ENCODE peak calls at places on chromosomes 5 and 9, in ten cellular contexts. One of them, this sample, is unnamed.

GRCh38 chr5:119860463-119860862 is 231.1 kb downstream of the FAM170A start:
- DNase-seq in kidney tubule cell: no peak
- DNase-seq in upper lobe of left lung: no peak
- DNase-seq in 8988T: no peak
- DNase-seq in germinal center: no peak
- DNase-seq in choroid plexus epithelial cell: no peak
- DNase-seq in stimulated activated CD8-positive, alpha-beta memory T cell treated with anti-CD3 and anti-CD28 coated beads, Interleukin-4, amount 100 ng/mL, for 1 hour: no peak
- DNase-seq in ACHN: no peak
- DNase-seq in mesothelial cell of epicardium: no peak
- DNase-seq in activated gamma-delta T cell treated with Interleukin-2 at 50 U/mL for 16 hours: no peak
- DNase-seq in this sample: no peak

GRCh38 chr5:146001544-146002185 is 65.3 kb downstream of the SH3RF2 start:
- DNase-seq in kidney tubule cell: peak; percentile 81
- DNase-seq in upper lobe of left lung: no peak
- DNase-seq in 8988T: no peak
- DNase-seq in germinal center: no peak
- DNase-seq in choroid plexus epithelial cell: no peak
- DNase-seq in stimulated activated CD8-positive, alpha-beta memory T cell treated with anti-CD3 and anti-CD28 coated beads, Interleukin-4, amount 100 ng/mL, for 1 hour: no peak
- DNase-seq in ACHN: no peak
- DNase-seq in mesothelial cell of epicardium: no peak
- DNase-seq in activated gamma-delta T cell treated with Interleukin-2 at 50 U/mL for 16 hours: no peak
- DNase-seq in this sample: peak; percentile 45

GRCh38 chr9:93324191-93324834 is 127.2 kb upstream of the FAM120A start:
- DNase-seq in kidney tubule cell: no peak
- DNase-seq in upper lobe of left lung: no peak
- DNase-seq in 8988T: no peak
- DNase-seq in germinal center: no peak
- DNase-seq in choroid plexus epithelial cell: no peak
- DNase-seq in stimulated activated CD8-positive, alpha-beta memory T cell treated with anti-CD3 and anti-CD28 coated beads, Interleukin-4, amount 100 ng/mL, for 1 hour: no peak
- DNase-seq in ACHN: no peak
- DNase-seq in mesothelial cell of epicardium: no peak
- DNase-seq in activated gamma-delta T cell treated with Interleukin-2 at 50 U/mL for 16 hours: no peak
- DNase-seq in this sample: no peak

GRCh38 chr9:113380869-113381378 is 4.1 kb upstream of the HDHD3 start:
- DNase-seq in kidney tubule cell: no peak
- DNase-seq in upper lobe of left lung: no peak
- DNase-seq in 8988T: no peak
- DNase-seq in germinal center: no peak
- DNase-seq in choroid plexus epithelial cell: no peak
- DNase-seq in stimulated activated CD8-positive, alpha-beta memory T cell treated with anti-CD3 and anti-CD28 coated beads, Interleukin-4, amount 100 ng/mL, for 1 hour: no peak
- DNase-seq in ACHN: no peak
- DNase-seq in mesothelial cell of epicardium: no peak
- DNase-seq in activated gamma-delta T cell treated with Interleukin-2 at 50 U/mL for 16 hours: no peak
- DNase-seq in this sample: no peak

GRCh38 chr5:171629221-171630005 is 156.2 kb upstream of the SMIM23 start:
- DNase-seq in kidney tubule cell: no peak
- DNase-seq in upper lobe of left lung: no peak
- DNase-seq in 8988T: no peak
- DNase-seq in germinal center: no peak
- DNase-seq in choroid plexus epithelial cell: peak; percentile 46
- DNase-seq in stimulated activated CD8-positive, alpha-beta memory T cell treated with anti-CD3 and anti-CD28 coated beads, Interleukin-4, amount 100 ng/mL, for 1 hour: no peak
- DNase-seq in ACHN: peak; percentile 3
- DNase-seq in mesothelial cell of epicardium: no peak
- DNase-seq in activated gamma-delta T cell treated with Interleukin-2 at 50 U/mL for 16 hours: no peak
- DNase-seq in this sample: peak; percentile 21

GRCh38 chr5:77177576-77177975 is 32.9 kb upstream of the PDE8B start:
- DNase-seq in kidney tubule cell: no peak
- DNase-seq in upper lobe of left lung: no peak
- DNase-seq in 8988T: no peak
- DNase-seq in germinal center: no peak
- DNase-seq in choroid plexus epithelial cell: no peak
- DNase-seq in stimulated activated CD8-positive, alpha-beta memory T cell treated with anti-CD3 and anti-CD28 coated beads, Interleukin-4, amount 100 ng/mL, for 1 hour: no peak
- DNase-seq in ACHN: no peak
- DNase-seq in mesothelial cell of epicardium: no peak
- DNase-seq in activated gamma-delta T cell treated with Interleukin-2 at 50 U/mL for 16 hours: no peak
- DNase-seq in this sample: no peak

GRCh38 chr5:149007174-149007573 is 55.7 kb downstream of the SH3TC2 start:
- DNase-seq in kidney tubule cell: no peak
- DNase-seq in upper lobe of left lung: no peak
- DNase-seq in 8988T: no peak
- DNase-seq in germinal center: no peak
- DNase-seq in choroid plexus epithelial cell: peak; percentile 41
- DNase-seq in stimulated activated CD8-positive, alpha-beta memory T cell treated with anti-CD3 and anti-CD28 coated beads, Interleukin-4, amount 100 ng/mL, for 1 hour: no peak
- DNase-seq in ACHN: no peak
- DNase-seq in mesothelial cell of epicardium: no peak
- DNase-seq in activated gamma-delta T cell treated with Interleukin-2 at 50 U/mL for 16 hours: no peak
- DNase-seq in this sample: peak; percentile 62

GRCh38 chr5:14257995-14258403 is 114.9 kb downstream of the TRIO start:
- DNase-seq in kidney tubule cell: no peak
- DNase-seq in upper lobe of left lung: no peak
- DNase-seq in 8988T: peak; percentile 51
- DNase-seq in germinal center: no peak
- DNase-seq in choroid plexus epithelial cell: no peak
- DNase-seq in stimulated activated CD8-positive, alpha-beta memory T cell treated with anti-CD3 and anti-CD28 coated beads, Interleukin-4, amount 100 ng/mL, for 1 hour: no peak
- DNase-seq in ACHN: no peak
- DNase-seq in mesothelial cell of epicardium: no peak
- DNase-seq in activated gamma-delta T cell treated with Interleukin-2 at 50 U/mL for 16 hours: no peak
- DNase-seq in this sample: no peak

GRCh38 chr5:36363101-36363500 is 61.4 kb upstream of the RANBP3L start:
- DNase-seq in kidney tubule cell: peak; percentile 84
- DNase-seq in upper lobe of left lung: no peak
- DNase-seq in 8988T: no peak
- DNase-seq in germinal center: no peak
- DNase-seq in choroid plexus epithelial cell: peak; percentile 75
- DNase-seq in stimulated activated CD8-positive, alpha-beta memory T cell treated with anti-CD3 and anti-CD28 coated beads, Interleukin-4, amount 100 ng/mL, for 1 hour: no peak
- DNase-seq in ACHN: peak; percentile 26
- DNase-seq in mesothelial cell of epicardium: no peak
- DNase-seq in activated gamma-delta T cell treated with Interleukin-2 at 50 U/mL for 16 hours: no peak
- DNase-seq in this sample: peak; percentile 82

GRCh38 chr5:7856855-7857254 is 5.9 kb upstream of the CFAP90 start:
- DNase-seq in kidney tubule cell: peak; percentile 64
- DNase-seq in upper lobe of left lung: no peak
- DNase-seq in 8988T: no peak
- DNase-seq in germinal center: no peak
- DNase-seq in choroid plexus epithelial cell: peak; percentile 79
- DNase-seq in stimulated activated CD8-positive, alpha-beta memory T cell treated with anti-CD3 and anti-CD28 coated beads, Interleukin-4, amount 100 ng/mL, for 1 hour: no peak
- DNase-seq in ACHN: peak; percentile 55
- DNase-seq in mesothelial cell of epicardium: no peak
- DNase-seq in activated gamma-delta T cell treated with Interleukin-2 at 50 U/mL for 16 hours: no peak
- DNase-seq in this sample: peak; percentile 53

GRCh38 chr5:34584165-34584564 is 72.0 kb upstream of the RAI14 start:
- DNase-seq in kidney tubule cell: no peak
- DNase-seq in upper lobe of left lung: no peak
- DNase-seq in 8988T: no peak
- DNase-seq in germinal center: no peak
- DNase-seq in choroid plexus epithelial cell: no peak
- DNase-seq in stimulated activated CD8-positive, alpha-beta memory T cell treated with anti-CD3 and anti-CD28 coated beads, Interleukin-4, amount 100 ng/mL, for 1 hour: no peak
- DNase-seq in ACHN: no peak
- DNase-seq in mesothelial cell of epicardium: no peak
- DNase-seq in activated gamma-delta T cell treated with Interleukin-2 at 50 U/mL for 16 hours: no peak
- DNase-seq in this sample: no peak

GRCh38 chr9:117487555-117488175 is 72.8 kb upstream of the ASTN2 start:
- DNase-seq in kidney tubule cell: peak; percentile 78
- DNase-seq in upper lobe of left lung: peak; percentile 84
- DNase-seq in 8988T: peak; percentile 14
- DNase-seq in germinal center: peak; percentile 65
- DNase-seq in choroid plexus epithelial cell: peak; percentile 66
- DNase-seq in stimulated activated CD8-positive, alpha-beta memory T cell treated with anti-CD3 and anti-CD28 coated beads, Interleukin-4, amount 100 ng/mL, for 1 hour: no peak
- DNase-seq in ACHN: peak; percentile 76
- DNase-seq in mesothelial cell of epicardium: peak; percentile 57
- DNase-seq in activated gamma-delta T cell treated with Interleukin-2 at 50 U/mL for 16 hours: no peak
- DNase-seq in this sample: no peak

GRCh38 chr5:125510651-125511050 is 764.2 kb upstream of the ZNF608 start:
- DNase-seq in kidney tubule cell: no peak
- DNase-seq in upper lobe of left lung: no peak
- DNase-seq in 8988T: no peak
- DNase-seq in germinal center: no peak
- DNase-seq in choroid plexus epithelial cell: no peak
- DNase-seq in stimulated activated CD8-positive, alpha-beta memory T cell treated with anti-CD3 and anti-CD28 coated beads, Interleukin-4, amount 100 ng/mL, for 1 hour: no peak
- DNase-seq in ACHN: no peak
- DNase-seq in mesothelial cell of epicardium: no peak
- DNase-seq in activated gamma-delta T cell treated with Interleukin-2 at 50 U/mL for 16 hours: no peak
- DNase-seq in this sample: peak; percentile 27

GRCh38 chr5:24623018-24623417 is 21.8 kb downstream of the CDH10 start:
- DNase-seq in kidney tubule cell: no peak
- DNase-seq in upper lobe of left lung: no peak
- DNase-seq in 8988T: no peak
- DNase-seq in germinal center: no peak
- DNase-seq in choroid plexus epithelial cell: no peak
- DNase-seq in stimulated activated CD8-positive, alpha-beta memory T cell treated with anti-CD3 and anti-CD28 coated beads, Interleukin-4, amount 100 ng/mL, for 1 hour: no peak
- DNase-seq in ACHN: no peak
- DNase-seq in mesothelial cell of epicardium: no peak
- DNase-seq in activated gamma-delta T cell treated with Interleukin-2 at 50 U/mL for 16 hours: no peak
- DNase-seq in this sample: no peak

GRCh38 chr5:170221319-170221718 is 11.5 kb upstream of the C5orf58 start:
- DNase-seq in kidney tubule cell: no peak
- DNase-seq in upper lobe of left lung: no peak
- DNase-seq in 8988T: no peak
- DNase-seq in germinal center: no peak
- DNase-seq in choroid plexus epithelial cell: peak; percentile 16
- DNase-seq in stimulated activated CD8-positive, alpha-beta memory T cell treated with anti-CD3 and anti-CD28 coated beads, Interleukin-4, amount 100 ng/mL, for 1 hour: no peak
- DNase-seq in ACHN: no peak
- DNase-seq in mesothelial cell of epicardium: no peak
- DNase-seq in activated gamma-delta T cell treated with Interleukin-2 at 50 U/mL for 16 hours: no peak
- DNase-seq in this sample: peak; percentile 10

GRCh38 chr9:36721846-36722588 is 149.3 kb downstream of the MELK start:
- DNase-seq in kidney tubule cell: no peak
- DNase-seq in upper lobe of left lung: no peak
- DNase-seq in 8988T: no peak
- DNase-seq in germinal center: no peak
- DNase-seq in choroid plexus epithelial cell: peak; percentile 52
- DNase-seq in stimulated activated CD8-positive, alpha-beta memory T cell treated with anti-CD3 and anti-CD28 coated beads, Interleukin-4, amount 100 ng/mL, for 1 hour: no peak
- DNase-seq in ACHN: no peak
- DNase-seq in mesothelial cell of epicardium: peak; percentile 55
- DNase-seq in activated gamma-delta T cell treated with Interleukin-2 at 50 U/mL for 16 hours: no peak
- DNase-seq in this sample: no peak

GRCh38 chr5:150461231-150461630 is 11.7 kb upstream of the RPS14 start:
- DNase-seq in kidney tubule cell: no peak
- DNase-seq in upper lobe of left lung: no peak
- DNase-seq in 8988T: no peak
- DNase-seq in germinal center: peak; percentile 85
- DNase-seq in choroid plexus epithelial cell: no peak
- DNase-seq in stimulated activated CD8-positive, alpha-beta memory T cell treated with anti-CD3 and anti-CD28 coated beads, Interleukin-4, amount 100 ng/mL, for 1 hour: no peak
- DNase-seq in ACHN: no peak
- DNase-seq in mesothelial cell of epicardium: no peak
- DNase-seq in activated gamma-delta T cell treated with Interleukin-2 at 50 U/mL for 16 hours: no peak
- DNase-seq in this sample: no peak

GRCh38 chr5:87277279-87277835 is 9.7 kb downstream of the RASA1 start:
- DNase-seq in kidney tubule cell: no peak
- DNase-seq in upper lobe of left lung: no peak
- DNase-seq in 8988T: no peak
- DNase-seq in germinal center: no peak
- DNase-seq in choroid plexus epithelial cell: peak; percentile 35
- DNase-seq in stimulated activated CD8-positive, alpha-beta memory T cell treated with anti-CD3 and anti-CD28 coated beads, Interleukin-4, amount 100 ng/mL, for 1 hour: no peak
- DNase-seq in ACHN: no peak
- DNase-seq in mesothelial cell of epicardium: no peak
- DNase-seq in activated gamma-delta T cell treated with Interleukin-2 at 50 U/mL for 16 hours: no peak
- DNase-seq in this sample: peak; percentile 26

GRCh38 chr5:57791875-57792274 is 309.3 kb upstream of the ACTBL2 start:
- DNase-seq in kidney tubule cell: no peak
- DNase-seq in upper lobe of left lung: no peak
- DNase-seq in 8988T: no peak
- DNase-seq in germinal center: no peak
- DNase-seq in choroid plexus epithelial cell: no peak
- DNase-seq in stimulated activated CD8-positive, alpha-beta memory T cell treated with anti-CD3 and anti-CD28 coated beads, Interleukin-4, amount 100 ng/mL, for 1 hour: no peak
- DNase-seq in ACHN: no peak
- DNase-seq in mesothelial cell of epicardium: no peak
- DNase-seq in activated gamma-delta T cell treated with Interleukin-2 at 50 U/mL for 16 hours: no peak
- DNase-seq in this sample: no peak

GRCh38 chr5:107359033-107359915 is 311.5 kb downstream of the EFNA5 start:
- DNase-seq in kidney tubule cell: peak; percentile 17
- DNase-seq in upper lobe of left lung: no peak
- DNase-seq in 8988T: no peak
- DNase-seq in germinal center: no peak
- DNase-seq in choroid plexus epithelial cell: peak; percentile 72
- DNase-seq in stimulated activated CD8-positive, alpha-beta memory T cell treated with anti-CD3 and anti-CD28 coated beads, Interleukin-4, amount 100 ng/mL, for 1 hour: no peak
- DNase-seq in ACHN: peak; percentile 10
- DNase-seq in mesothelial cell of epicardium: no peak
- DNase-seq in activated gamma-delta T cell treated with Interleukin-2 at 50 U/mL for 16 hours: no peak
- DNase-seq in this sample: peak; percentile 80

GRCh38 chr5:159971038-159971437 is 37.9 kb upstream of the TTC1 start:
- DNase-seq in kidney tubule cell: peak; percentile 52
- DNase-seq in upper lobe of left lung: no peak
- DNase-seq in 8988T: peak; percentile 54
- DNase-seq in germinal center: no peak
- DNase-seq in choroid plexus epithelial cell: peak; percentile 77
- DNase-seq in stimulated activated CD8-positive, alpha-beta memory T cell treated with anti-CD3 and anti-CD28 coated beads, Interleukin-4, amount 100 ng/mL, for 1 hour: no peak
- DNase-seq in ACHN: peak; percentile 35
- DNase-seq in mesothelial cell of epicardium: no peak
- DNase-seq in activated gamma-delta T cell treated with Interleukin-2 at 50 U/mL for 16 hours: no peak
- DNase-seq in this sample: peak; percentile 54

GRCh38 chr5:178307266-178308045 is 74.9 kb upstream of the PHYKPL start:
- DNase-seq in kidney tubule cell: no peak
- DNase-seq in upper lobe of left lung: no peak
- DNase-seq in 8988T: no peak
- DNase-seq in germinal center: no peak
- DNase-seq in choroid plexus epithelial cell: no peak
- DNase-seq in stimulated activated CD8-positive, alpha-beta memory T cell treated with anti-CD3 and anti-CD28 coated beads, Interleukin-4, amount 100 ng/mL, for 1 hour: no peak
- DNase-seq in ACHN: no peak
- DNase-seq in mesothelial cell of epicardium: peak; percentile 20
- DNase-seq in activated gamma-delta T cell treated with Interleukin-2 at 50 U/mL for 16 hours: no peak
- DNase-seq in this sample: no peak

GRCh38 chr9:21812945-21813568 is 10.6 kb downstream of the MTAP start:
- DNase-seq in kidney tubule cell: peak; percentile 83
- DNase-seq in upper lobe of left lung: no peak
- DNase-seq in 8988T: no peak
- DNase-seq in germinal center: peak; percentile 56
- DNase-seq in choroid plexus epithelial cell: peak; percentile 83
- DNase-seq in stimulated activated CD8-positive, alpha-beta memory T cell treated with anti-CD3 and anti-CD28 coated beads, Interleukin-4, amount 100 ng/mL, for 1 hour: peak; percentile 43
- DNase-seq in ACHN: no peak
- DNase-seq in mesothelial cell of epicardium: no peak
- DNase-seq in activated gamma-delta T cell treated with Interleukin-2 at 50 U/mL for 16 hours: peak; percentile 55
- DNase-seq in this sample: peak; percentile 63

GRCh38 chr5:126446498-126447224 is 23.5 kb downstream of the GRAMD2B start:
- DNase-seq in kidney tubule cell: peak; percentile 95
- DNase-seq in upper lobe of left lung: no peak
- DNase-seq in 8988T: no peak
- DNase-seq in germinal center: no peak
- DNase-seq in choroid plexus epithelial cell: peak; percentile 75
- DNase-seq in stimulated activated CD8-positive, alpha-beta memory T cell treated with anti-CD3 and anti-CD28 coated beads, Interleukin-4, amount 100 ng/mL, for 1 hour: no peak
- DNase-seq in ACHN: peak; percentile 26
- DNase-seq in mesothelial cell of epicardium: no peak
- DNase-seq in activated gamma-delta T cell treated with Interleukin-2 at 50 U/mL for 16 hours: no peak
- DNase-seq in this sample: peak; percentile 88

GRCh38 chr5:160262665-160263064 is 33.4 kb downstream of the FABP6 start:
- DNase-seq in kidney tubule cell: no peak
- DNase-seq in upper lobe of left lung: no peak
- DNase-seq in 8988T: no peak
- DNase-seq in germinal center: no peak
- DNase-seq in choroid plexus epithelial cell: no peak
- DNase-seq in stimulated activated CD8-positive, alpha-beta memory T cell treated with anti-CD3 and anti-CD28 coated beads, Interleukin-4, amount 100 ng/mL, for 1 hour: no peak
- DNase-seq in ACHN: no peak
- DNase-seq in mesothelial cell of epicardium: no peak
- DNase-seq in activated gamma-delta T cell treated with Interleukin-2 at 50 U/mL for 16 hours: no peak
- DNase-seq in this sample: no peak

GRCh38 chr9:133342570-133342969 is 5.4 kb downstream of the MED22 start:
- DNase-seq in kidney tubule cell: no peak
- DNase-seq in upper lobe of left lung: peak; percentile 53
- DNase-seq in 8988T: peak; percentile 59
- DNase-seq in germinal center: no peak
- DNase-seq in choroid plexus epithelial cell: no peak
- DNase-seq in stimulated activated CD8-positive, alpha-beta memory T cell treated with anti-CD3 and anti-CD28 coated beads, Interleukin-4, amount 100 ng/mL, for 1 hour: no peak
- DNase-seq in ACHN: no peak
- DNase-seq in mesothelial cell of epicardium: no peak
- DNase-seq in activated gamma-delta T cell treated with Interleukin-2 at 50 U/mL for 16 hours: no peak
- DNase-seq in this sample: no peak

GRCh38 chr9:80596576-80596975 is 1024.8 kb downstream of the TLE4 start:
- DNase-seq in kidney tubule cell: no peak
- DNase-seq in upper lobe of left lung: no peak
- DNase-seq in 8988T: no peak
- DNase-seq in germinal center: no peak
- DNase-seq in choroid plexus epithelial cell: no peak
- DNase-seq in stimulated activated CD8-positive, alpha-beta memory T cell treated with anti-CD3 and anti-CD28 coated beads, Interleukin-4, amount 100 ng/mL, for 1 hour: no peak
- DNase-seq in ACHN: no peak
- DNase-seq in mesothelial cell of epicardium: no peak
- DNase-seq in activated gamma-delta T cell treated with Interleukin-2 at 50 U/mL for 16 hours: no peak
- DNase-seq in this sample: peak; percentile 45

GRCh38 chr5:131735393-131735792 is 61.4 kb downstream of the FNIP1 start:
- DNase-seq in kidney tubule cell: no peak
- DNase-seq in upper lobe of left lung: no peak
- DNase-seq in 8988T: no peak
- DNase-seq in germinal center: no peak
- DNase-seq in choroid plexus epithelial cell: no peak
- DNase-seq in stimulated activated CD8-positive, alpha-beta memory T cell treated with anti-CD3 and anti-CD28 coated beads, Interleukin-4, amount 100 ng/mL, for 1 hour: no peak
- DNase-seq in ACHN: no peak
- DNase-seq in mesothelial cell of epicardium: no peak
- DNase-seq in activated gamma-delta T cell treated with Interleukin-2 at 50 U/mL for 16 hours: no peak
- DNase-seq in this sample: no peak